ENCODE peak calls at places on chromosome 4, in six cellular contexts. E, V, J, Y, M and G are unnamed samples.

GRCh38 chr4:185803015-185803414 is 9.0 kb downstream of the SORBS2 start:
- DNase-seq in V (no peak), M (no peak), E (no peak), J (no peak), Y (no peak), G (no peak)

GRCh38 chr4:20254517-20255250 is 3.0 kb downstream of the SLIT2 start:
- DNase-seq in E (no peak), J (no peak), V (peak), Y (peak), M (no peak), G (no peak)

GRCh38 chr4:141884070-141884469 is 247.7 kb downstream of the IL15 start:
- DNase-seq in M (no peak), J (no peak), V (no peak), E (no peak), Y (no peak), G (no peak)

GRCh38 chr4:78704981-78705757 is 71.0 kb upstream of the BMP2K start:
- DNase-seq in M (no peak), V (no peak), Y (no peak), J (no peak), E (no peak), G (no peak)

GRCh38 chr4:37985730-37986275 is 25.6 kb downstream of the PTTG2 start:
- DNase-seq in M (no peak), E (no peak), Y (no peak), V (no peak), J (no peak), G (no peak)

GRCh38 chr4:6561173-6561516 is 13.8 kb upstream of the MAN2B2 start:
- DNase-seq in V (no peak), Y (no peak), M (no peak), E (no peak), J (no peak), G (peak)

GRCh38 chr4:180058731-180059215 is 2184.4 kb upstream of the TENM3 start:
- DNase-seq in Y (peak), E (peak), V (peak), J (no peak), M (no peak), G (no peak)

GRCh38 chr4:156941940-156942548 is 29.6 kb downstream of the PDGFC start:
- DNase-seq in M (peak), V (no peak), Y (peak), J (no peak), E (peak), G (no peak)

GRCh38 chr4:142549726-142550463 is 296.2 kb downstream of the INPP4B start:
- DNase-seq in V (no peak), M (peak), J (no peak), E (peak), Y (no peak), G (no peak)

GRCh38 chr4:79209822-79210635 is 115.8 kb downstream of the NAA11 start:
- DNase-seq in E (no peak), M (peak), V (peak), J (no peak), Y (peak), G (peak)

DNA sequence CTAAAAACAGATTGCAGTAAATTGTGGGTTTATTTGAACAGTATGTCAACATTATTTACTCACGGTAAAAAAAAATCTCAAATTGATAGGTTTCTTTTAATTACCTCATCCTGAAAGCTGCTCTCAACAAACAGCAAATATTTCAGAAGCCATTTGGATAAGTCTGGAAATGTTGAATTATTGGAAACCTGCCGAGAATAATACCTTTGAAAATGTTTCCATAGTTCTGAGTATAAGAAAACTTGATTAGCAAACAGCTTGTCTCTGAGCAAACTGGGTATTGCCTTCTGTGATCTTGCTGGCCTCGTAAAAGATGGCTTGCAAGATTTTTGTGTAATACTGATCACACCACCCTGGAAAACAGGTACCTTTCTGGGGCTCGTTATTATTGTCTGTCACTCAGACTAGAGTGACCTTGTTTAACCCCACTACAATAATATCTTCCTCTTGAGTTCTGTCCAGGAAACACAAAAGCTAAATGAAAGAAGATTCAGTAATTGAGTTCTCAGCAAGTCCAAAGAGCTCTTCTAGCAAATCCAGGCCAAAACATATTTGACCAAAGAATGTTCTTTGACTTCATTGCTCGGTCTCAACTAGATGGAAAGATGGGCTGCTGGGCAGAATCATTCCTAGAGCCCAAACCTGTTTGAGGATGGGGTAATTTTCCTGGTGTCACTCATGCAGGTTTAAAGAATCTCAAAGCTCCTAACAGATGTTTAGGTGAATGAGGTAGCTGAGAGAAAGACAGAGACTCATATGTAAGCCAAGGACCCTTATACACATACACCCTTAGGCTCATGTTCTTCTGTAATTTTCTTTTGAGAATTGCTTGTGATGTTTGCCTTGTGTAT is 255.6 kb upstream of the JADE1 start:
- DNase-seq in Y (no peak), V (no peak), E (peak), J (no peak), M (peak), G (no peak)
- H3K4me3 ChIP-seq in Y (peak), V (peak), E (peak), J (no peak), M (peak), G (no peak)

GRCh38 chr4:17447056-17447455 is 64.8 kb downstream of the QDPR start:
- DNase-seq in E (no peak), M (no peak), V (no peak), J (no peak), Y (no peak), G (no peak)
- H3K4me3 ChIP-seq in E (no peak), M (no peak), V (no peak), J (no peak), Y (no peak), G (no peak)

GRCh38 chr4:2322801-2323200 is 60.9 kb upstream of the MXD4 start:
- DNase-seq in E (no peak), Y (no peak), M (no peak), J (no peak), V (no peak), G (no peak)
- H3K4me3 ChIP-seq in E (no peak), Y (no peak), M (no peak), J (no peak), V (no peak), G (no peak)

GRCh38 chr4:101174679-101175078 is 172.6 kb downstream of the PPP3CA start:
- DNase-seq in V (no peak), M (no peak), E (no peak), Y (no peak), J (no peak), G (no peak)
- H3K4me3 ChIP-seq in V (no peak), M (no peak), E (no peak), Y (no peak), J (no peak), G (no peak)

GRCh38 chr4:155430895-155431467 is 54.2 kb upstream of the MAP9 start:
- DNase-seq in V (no peak), Y (no peak), M (no peak), J (no peak), E (no peak), G (no peak)

GRCh38 chr4:155433636-155434360 is 57.0 kb upstream of the MAP9 start:
- DNase-seq in Y (no peak), E (peak), M (no peak), J (no peak), V (no peak), G (no peak)

GRCh38 chr4:155434904-155435303 is 58.1 kb upstream of the MAP9 start:
- DNase-seq in E (no peak), J (no peak), Y (no peak), V (no peak), M (no peak), G (no peak)
- H3K4me3 ChIP-seq in E (no peak), J (no peak), Y (no peak), V (no peak), M (no peak), G (no peak)

GRCh38 chr4:1795304-1796195 is 2.5 kb downstream of the FGFR3 start:
- DNase-seq in J (no peak), V (no peak), M (no peak), E (no peak), Y (no peak), G (no peak)
- H3K4me3 ChIP-seq in J (no peak), V (peak), M (peak), E (no peak), Y (no peak), G (no peak)

GRCh38 chr4:138241281-138242075 is 671 bp downstream of the SLC7A11 start:
- DNase-seq in Y (no peak), V (no peak), J (no peak), M (peak), E (peak), G (no peak)
- H3K4me3 ChIP-seq in Y (no peak), V (peak), J (peak), M (peak), E (peak), G (peak)

GRCh38 chr4:112516076-112516385 is at the start of gene NEUROG2:
- DNase-seq in Y (no peak), V (no peak), E (no peak), J (no peak), M (no peak), G (no peak)

GRCh38 chr4:112517911-112518310 is 1.9 kb upstream of the NEUROG2 start:
- DNase-seq in Y (no peak), V (no peak), M (no peak), E (no peak), J (no peak), G (no peak)

GRCh38 chr4:112518675-112519074 is 2.7 kb upstream of the NEUROG2 start:
- DNase-seq in E (peak), Y (no peak), J (no peak), V (no peak), M (no peak), G (no peak)

GRCh38 chr4:112516401-112517066 is 554 bp upstream of the NEUROG2 start:
- DNase-seq in V (no peak), Y (peak), J (no peak), M (no peak), E (no peak), G (no peak)

DNA sequence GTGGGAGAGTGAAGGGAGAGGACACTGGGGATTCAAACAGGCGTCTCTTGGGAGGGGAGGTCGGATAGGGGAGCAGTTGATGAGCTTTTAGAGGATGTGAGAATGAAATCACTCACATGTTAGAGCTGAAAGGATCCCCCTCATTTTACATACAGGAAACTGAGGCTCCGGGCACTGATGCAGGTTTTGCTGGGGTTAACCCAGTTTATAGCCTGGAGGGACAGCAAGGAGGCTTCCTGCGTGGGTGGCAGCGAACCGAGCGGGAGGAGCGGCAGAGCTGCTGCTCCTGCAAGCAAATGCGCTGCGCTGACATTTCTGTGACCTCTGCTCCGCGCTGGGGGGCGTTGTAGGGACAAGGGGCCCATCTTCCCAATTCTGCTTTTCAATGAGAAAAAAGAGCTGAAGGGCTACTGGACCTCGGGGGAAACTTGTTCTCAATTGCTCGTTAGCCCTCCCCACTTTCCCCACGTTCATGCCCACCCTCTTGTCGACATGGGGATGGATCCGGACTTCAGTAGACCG is 1.1 kb upstream of the NEUROG2 start:
- DNase-seq in J (peak), V (no peak), Y (no peak), M (peak), E (no peak), G (no peak)
- H3K4me3 ChIP-seq in J (peak), V (peak), Y (no peak), M (peak), E (no peak), G (no peak)